ENCODE peak calls at places on chromosomes 16 and 17, in six cellular contexts. One of them, this sample, is unnamed.

GRCh38 chr17:59425085-59425901 is 93.8 kb downstream of the YPEL2 start:
- DNase-seq in fibroblast of villous mesenchyme: peak
- DNase-seq in sigmoid colon: peak
- DNase-seq in uterus: peak
- DNase-seq in astrocyte of the cerebellum: no peak
- DNase-seq in left ventricle myocardium inferior: peak
- DNase-seq in this sample: peak

GRCh38 chr17:17570207-17570797 is 21.2 kb downstream of the PEMT start:
- DNase-seq in astrocyte of the cerebellum: peak
- DNase-seq in fibroblast of villous mesenchyme: peak
- DNase-seq in uterus: no peak
- DNase-seq in left ventricle myocardium inferior: peak
- DNase-seq in sigmoid colon: no peak
- DNase-seq in this sample: peak

GRCh38 chr16:16096161-16096857 is 127.0 kb downstream of the ABCC6 start:
- DNase-seq in sigmoid colon: peak
- DNase-seq in astrocyte of the cerebellum: no peak
- DNase-seq in left ventricle myocardium inferior: peak
- DNase-seq in uterus: peak
- DNase-seq in fibroblast of villous mesenchyme: peak
- DNase-seq in this sample: no peak

GRCh38 chr17:17551361-17551760 is 40.1 kb downstream of the PEMT start:
- DNase-seq in astrocyte of the cerebellum: no peak
- DNase-seq in left ventricle myocardium inferior: peak
- DNase-seq in sigmoid colon: no peak
- DNase-seq in fibroblast of villous mesenchyme: peak
- DNase-seq in uterus: peak
- DNase-seq in this sample: peak

GRCh38 chr16:9092963-9093477 is 1.6 kb downstream of the HAPSTR1 start:
- DNase-seq in astrocyte of the cerebellum: no peak
- DNase-seq in fibroblast of villous mesenchyme: peak
- DNase-seq in sigmoid colon: peak
- DNase-seq in uterus: peak
- DNase-seq in left ventricle myocardium inferior: no peak
- DNase-seq in this sample: peak

GRCh38 chr17:35167046-35167445 is 19.4 kb downstream of the UNC45B start:
- DNase-seq in sigmoid colon: peak
- DNase-seq in uterus: no peak
- DNase-seq in astrocyte of the cerebellum: no peak
- DNase-seq in fibroblast of villous mesenchyme: no peak
- DNase-seq in left ventricle myocardium inferior: no peak
- DNase-seq in this sample: no peak

GRCh38 chr17:17021194-17021863 is 20.9 kb upstream of the MPRIP start:
- DNase-seq in astrocyte of the cerebellum: no peak
- DNase-seq in left ventricle myocardium inferior: peak
- DNase-seq in uterus: no peak
- DNase-seq in fibroblast of villous mesenchyme: no peak
- DNase-seq in sigmoid colon: no peak
- DNase-seq in this sample: peak

GRCh38 chr16:75293746-75294145 is 42.3 kb upstream of the BCAR1 start:
- DNase-seq in left ventricle myocardium inferior: no peak
- DNase-seq in sigmoid colon: no peak
- DNase-seq in astrocyte of the cerebellum: no peak
- DNase-seq in uterus: no peak
- DNase-seq in fibroblast of villous mesenchyme: peak
- DNase-seq in this sample: peak

GRCh38 chr17:63001689-63002394 is 35.8 kb downstream of the TANC2 start:
- DNase-seq in fibroblast of villous mesenchyme: no peak
- DNase-seq in sigmoid colon: no peak
- DNase-seq in uterus: no peak
- DNase-seq in left ventricle myocardium inferior: no peak
- DNase-seq in astrocyte of the cerebellum: no peak
- DNase-seq in this sample: no peak

GRCh38 chr17:21376585-21376834 is 353 bp downstream of the KCNJ12 start:
- DNase-seq in sigmoid colon: no peak
- DNase-seq in astrocyte of the cerebellum: no peak
- DNase-seq in uterus: no peak
- DNase-seq in fibroblast of villous mesenchyme: no peak
- DNase-seq in left ventricle myocardium inferior: no peak
- DNase-seq in this sample: no peak

GRCh38 chr17:73320601-73321264 is 8.9 kb upstream of the CDC42EP4 start:
- DNase-seq in fibroblast of villous mesenchyme: no peak
- DNase-seq in uterus: no peak
- DNase-seq in sigmoid colon: no peak
- DNase-seq in left ventricle myocardium inferior: no peak
- DNase-seq in astrocyte of the cerebellum: no peak
- DNase-seq in this sample: no peak

GRCh38 chr17:29929006-29929543 is 953 bp downstream of the SSH2 start:
- DNase-seq in fibroblast of villous mesenchyme: peak
- DNase-seq in left ventricle myocardium inferior: no peak
- DNase-seq in uterus: no peak
- DNase-seq in astrocyte of the cerebellum: no peak
- DNase-seq in sigmoid colon: no peak
- DNase-seq in this sample: no peak

GRCh38 chr17:1813088-1813487 is 16.6 kb downstream of the SMYD4 start:
- DNase-seq in uterus: peak
- DNase-seq in sigmoid colon: no peak
- DNase-seq in astrocyte of the cerebellum: no peak
- DNase-seq in left ventricle myocardium inferior: no peak
- DNase-seq in fibroblast of villous mesenchyme: peak
- DNase-seq in this sample: no peak

DNA sequence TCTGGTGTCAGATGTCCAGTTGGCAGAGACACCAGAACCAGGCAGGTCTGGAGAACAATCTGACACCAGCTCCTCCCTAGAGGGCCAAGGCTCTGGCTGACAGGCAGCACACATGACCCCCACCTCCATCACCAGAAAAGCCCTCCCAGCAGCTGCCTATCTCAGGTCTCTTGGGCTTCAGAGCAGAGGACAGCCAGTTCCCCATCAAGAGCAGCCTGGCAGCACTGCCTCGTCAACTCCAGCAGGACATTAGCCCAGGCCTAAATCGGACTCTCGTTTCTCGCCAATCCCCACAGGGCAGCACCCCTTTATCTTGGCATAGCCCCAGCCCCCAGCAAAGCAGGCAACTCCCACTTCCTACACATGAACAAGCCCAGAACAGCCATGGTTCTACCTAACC is 4.4 kb downstream of the JUP start:
- DNase-seq in uterus: no peak
- DNase-seq in sigmoid colon: peak
- DNase-seq in astrocyte of the cerebellum: no peak
- DNase-seq in fibroblast of villous mesenchyme: no peak
- DNase-seq in left ventricle myocardium inferior: peak
- DNase-seq in this sample: no peak
- H3K4me3 ChIP-seq in uterus: no peak
- H3K4me3 ChIP-seq in sigmoid colon: no peak
- H3K4me3 ChIP-seq in astrocyte of the cerebellum: no peak
- H3K4me3 ChIP-seq in fibroblast of villous mesenchyme: no peak
- H3K4me3 ChIP-seq in left ventricle myocardium inferior: peak
- H3K4me3 ChIP-seq in this sample: no peak

GRCh38 chr17:40560592-40561293 is 4.5 kb downstream of the CCR7 start:
- DNase-seq in uterus: peak
- DNase-seq in left ventricle myocardium inferior: no peak
- DNase-seq in sigmoid colon: no peak
- DNase-seq in fibroblast of villous mesenchyme: peak
- DNase-seq in astrocyte of the cerebellum: peak
- DNase-seq in this sample: peak
- H3K4me3 ChIP-seq in uterus: no peak
- H3K4me3 ChIP-seq in left ventricle myocardium inferior: peak
- H3K4me3 ChIP-seq in sigmoid colon: no peak
- H3K4me3 ChIP-seq in fibroblast of villous mesenchyme: peak
- H3K4me3 ChIP-seq in astrocyte of the cerebellum: no peak
- H3K4me3 ChIP-seq in this sample: no peak

GRCh38 chr16:86494039-86494564 is 16.2 kb upstream of the FOXF1 start:
- DNase-seq in sigmoid colon: peak
- DNase-seq in astrocyte of the cerebellum: no peak
- DNase-seq in fibroblast of villous mesenchyme: no peak
- DNase-seq in left ventricle myocardium inferior: no peak
- DNase-seq in uterus: no peak
- DNase-seq in this sample: no peak
- H3K4me3 ChIP-seq in sigmoid colon: peak
- H3K4me3 ChIP-seq in astrocyte of the cerebellum: no peak
- H3K4me3 ChIP-seq in fibroblast of villous mesenchyme: no peak
- H3K4me3 ChIP-seq in left ventricle myocardium inferior: no peak
- H3K4me3 ChIP-seq in uterus: no peak
- H3K4me3 ChIP-seq in this sample: no peak

GRCh38 chr17:81664051-81664470 is 2.3 kb downstream of the OXLD1 start:
- DNase-seq in uterus: no peak
- DNase-seq in sigmoid colon: no peak
- DNase-seq in left ventricle myocardium inferior: no peak
- DNase-seq in fibroblast of villous mesenchyme: no peak
- DNase-seq in astrocyte of the cerebellum: no peak
- DNase-seq in this sample: no peak

GRCh38 chr17:81665205-81666091 is 957 bp downstream of the OXLD1 start:
- DNase-seq in sigmoid colon: peak
- DNase-seq in fibroblast of villous mesenchyme: no peak
- DNase-seq in uterus: no peak
- DNase-seq in left ventricle myocardium inferior: no peak
- DNase-seq in astrocyte of the cerebellum: no peak
- DNase-seq in this sample: peak

GRCh38 chr17:81666342-81667191 is at the start of the genes CCDC137 and OXLD1:
- DNase-seq in left ventricle myocardium inferior: peak
- DNase-seq in astrocyte of the cerebellum: peak
- DNase-seq in sigmoid colon: peak
- DNase-seq in fibroblast of villous mesenchyme: peak
- DNase-seq in uterus: peak
- DNase-seq in this sample: peak

GRCh38 chr17:81666092-81666341 is 388 bp downstream of the OXLD1 start:
- DNase-seq in sigmoid colon: no peak
- DNase-seq in left ventricle myocardium inferior: no peak
- DNase-seq in fibroblast of villous mesenchyme: peak
- DNase-seq in astrocyte of the cerebellum: no peak
- DNase-seq in uterus: no peak
- DNase-seq in this sample: peak

GRCh38 chr17:81667754-81668153 is 1.2 kb downstream of the CCDC137 start:
- DNase-seq in sigmoid colon: no peak
- DNase-seq in fibroblast of villous mesenchyme: peak
- DNase-seq in astrocyte of the cerebellum: no peak
- DNase-seq in uterus: no peak
- DNase-seq in left ventricle myocardium inferior: no peak
- DNase-seq in this sample: no peak
- H3K4me3 ChIP-seq in sigmoid colon: peak
- H3K4me3 ChIP-seq in fibroblast of villous mesenchyme: peak
- H3K4me3 ChIP-seq in astrocyte of the cerebellum: peak
- H3K4me3 ChIP-seq in uterus: no peak
- H3K4me3 ChIP-seq in left ventricle myocardium inferior: peak
- H3K4me3 ChIP-seq in this sample: peak

DNA sequence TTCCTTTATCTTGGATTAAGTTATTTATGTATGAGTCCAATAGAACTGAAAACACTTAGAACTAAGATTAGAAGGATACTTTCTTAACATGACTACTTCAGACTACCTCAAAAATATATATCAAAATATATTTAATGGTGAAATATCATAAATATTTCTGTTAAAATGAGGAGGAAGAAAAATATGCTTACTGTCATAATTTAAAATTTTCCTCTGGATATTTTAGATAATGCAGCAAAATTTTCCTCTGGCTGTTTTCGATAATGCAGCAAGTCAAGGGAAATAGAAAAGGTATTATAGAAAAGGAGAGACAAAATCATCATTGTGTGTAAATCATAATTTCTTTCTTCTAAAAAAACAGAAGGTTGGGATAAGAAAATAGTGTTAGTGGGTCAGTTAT is 263.3 kb downstream of the HS3ST3A1 start:
- DNase-seq in fibroblast of villous mesenchyme: no peak
- DNase-seq in sigmoid colon: no peak
- DNase-seq in uterus: no peak
- DNase-seq in left ventricle myocardium inferior: no peak
- DNase-seq in astrocyte of the cerebellum: no peak
- DNase-seq in this sample: no peak
- H3K4me3 ChIP-seq in fibroblast of villous mesenchyme: no peak
- H3K4me3 ChIP-seq in sigmoid colon: no peak
- H3K4me3 ChIP-seq in uterus: no peak
- H3K4me3 ChIP-seq in left ventricle myocardium inferior: peak
- H3K4me3 ChIP-seq in astrocyte of the cerebellum: no peak
- H3K4me3 ChIP-seq in this sample: peak

GRCh38 chr17:4945944-4946280 is 2.4 kb downstream of the PFN1 start:
- DNase-seq in fibroblast of villous mesenchyme: no peak
- DNase-seq in sigmoid colon: no peak
- DNase-seq in left ventricle myocardium inferior: no peak
- DNase-seq in astrocyte of the cerebellum: no peak
- DNase-seq in uterus: no peak
- DNase-seq in this sample: no peak
- H3K4me3 ChIP-seq in fibroblast of villous mesenchyme: peak
- H3K4me3 ChIP-seq in sigmoid colon: peak
- H3K4me3 ChIP-seq in left ventricle myocardium inferior: peak
- H3K4me3 ChIP-seq in astrocyte of the cerebellum: peak
- H3K4me3 ChIP-seq in uterus: no peak
- H3K4me3 ChIP-seq in this sample: peak

This sample was measured in SJSA1.